ENCODE peak calls at places on chromosome 17, in four cellular contexts. One of them, this sample, is unnamed.

GRCh38 chr17:39667262-39668140 is 752 bp upstream of the PNMT start:
- DNase-seq in Jurkat, Clone E6-1: no peak
- DNase-seq in AG10803: no peak
- DNase-seq in HAP-1: no peak
- DNase-seq in this sample: no peak

GRCh38 chr17:59074494-59074893 is 32.2 kb downstream of the TRIM37 start:
- DNase-seq in AG10803: peak
- DNase-seq in HAP-1: no peak
- DNase-seq in Jurkat, Clone E6-1: no peak
- DNase-seq in this sample: no peak

GRCh38 chr17:40345161-40346034 is 19.1 kb downstream of the GJD3 start:
- DNase-seq in AG10803: peak
- DNase-seq in HAP-1: peak
- DNase-seq in Jurkat, Clone E6-1: no peak
- DNase-seq in this sample: peak

GRCh38 chr17:17413215-17413792 is 63.5 kb upstream of the MED9 start:
- DNase-seq in HAP-1: no peak
- DNase-seq in Jurkat, Clone E6-1: no peak
- DNase-seq in AG10803: no peak
- DNase-seq in this sample: no peak

GRCh38 chr17:68600123-68600880 is 865 bp downstream of the FAM20A start:
- DNase-seq in AG10803: no peak
- DNase-seq in Jurkat, Clone E6-1: no peak
- DNase-seq in HAP-1: no peak
- DNase-seq in this sample: peak

GRCh38 chr17:40432864-40433528 is 10.3 kb upstream of the IGFBP4 start:
- DNase-seq in HAP-1: no peak
- DNase-seq in AG10803: peak
- DNase-seq in Jurkat, Clone E6-1: no peak
- DNase-seq in this sample: peak

GRCh38 chr17:70166571-70166970 is 2.8 kb upstream of the KCNJ2 start:
- DNase-seq in HAP-1: no peak
- DNase-seq in Jurkat, Clone E6-1: no peak
- DNase-seq in AG10803: no peak
- DNase-seq in this sample: no peak

GRCh38 chr17:9024497-9024896 is 3.2 kb downstream of the NTN1 start:
- DNase-seq in AG10803: no peak
- DNase-seq in Jurkat, Clone E6-1: no peak
- DNase-seq in HAP-1: no peak
- DNase-seq in this sample: no peak

GRCh38 chr17:66746736-66747135 is 88.2 kb upstream of the CACNG5 start:
- DNase-seq in AG10803: no peak
- DNase-seq in HAP-1: no peak
- DNase-seq in Jurkat, Clone E6-1: no peak
- DNase-seq in this sample: no peak

GRCh38 chr17:49723423-49723822 is 15.7 kb upstream of the SLC35B1 start:
- DNase-seq in Jurkat, Clone E6-1: no peak
- DNase-seq in HAP-1: no peak
- DNase-seq in AG10803: no peak
- DNase-seq in this sample: no peak

GRCh38 chr17:57484081-57484666 is 227.9 kb downstream of the MSI2 start:
- DNase-seq in HAP-1: no peak
- DNase-seq in AG10803: peak
- DNase-seq in Jurkat, Clone E6-1: no peak
- DNase-seq in this sample: no peak

GRCh38 chr17:79137015-79137770 is 62.6 kb downstream of the ENGASE start:
- DNase-seq in Jurkat, Clone E6-1: no peak
- DNase-seq in HAP-1: no peak
- DNase-seq in AG10803: no peak
- DNase-seq in this sample: no peak

GRCh38 chr17:72193395-72194106 is 72.7 kb downstream of the SOX9 start:
- DNase-seq in Jurkat, Clone E6-1: no peak
- DNase-seq in HAP-1: no peak
- DNase-seq in AG10803: peak
- DNase-seq in this sample: peak

GRCh38 chr17:17839792-17840707 is 3.3 kb upstream of the SREBF1 start:
- DNase-seq in AG10803: peak
- DNase-seq in HAP-1: peak
- DNase-seq in Jurkat, Clone E6-1: no peak
- DNase-seq in this sample: peak

GRCh38 chr17:13888043-13888442 is 181.3 kb upstream of the COX10 start:
- DNase-seq in AG10803: peak
- DNase-seq in Jurkat, Clone E6-1: no peak
- DNase-seq in HAP-1: no peak
- DNase-seq in this sample: no peak

GRCh38 chr17:43545383-43545632 is 832 bp downstream of the ETV4 start:
- DNase-seq in HAP-1: no peak
- DNase-seq in AG10803: no peak
- DNase-seq in Jurkat, Clone E6-1: no peak
- DNase-seq in this sample: no peak

GRCh38 chr17:30905742-30906100 is 317 bp downstream of the TEFM start:
- DNase-seq in HAP-1: no peak
- DNase-seq in AG10803: no peak
- DNase-seq in Jurkat, Clone E6-1: no peak
- DNase-seq in this sample: no peak

GRCh38 chr17:56717471-56717870 is 116.2 kb downstream of the C17orf67 start:
- DNase-seq in HAP-1: no peak
- DNase-seq in AG10803: peak
- DNase-seq in Jurkat, Clone E6-1: no peak
- DNase-seq in this sample: no peak

GRCh38 chr17:82804442-82805191 is 35.2 kb downstream of the ZNF750 start:
- DNase-seq in AG10803: no peak
- DNase-seq in Jurkat, Clone E6-1: no peak
- DNase-seq in HAP-1: no peak
- DNase-seq in this sample: peak

GRCh38 chr17:68981288-68981687 is 26.1 kb upstream of the ABCA8 start:
- DNase-seq in AG10803: peak
- DNase-seq in Jurkat, Clone E6-1: no peak
- DNase-seq in HAP-1: no peak
- DNase-seq in this sample: peak

GRCh38 chr17:82531431-82531881 is 11.9 kb downstream of the FOXK2 start:
- DNase-seq in AG10803: peak
- DNase-seq in HAP-1: no peak
- DNase-seq in Jurkat, Clone E6-1: no peak
- DNase-seq in this sample: peak

GRCh38 chr17:58007781-58008706 is 998 bp upstream of the SRSF1 start:
- DNase-seq in HAP-1: no peak
- DNase-seq in Jurkat, Clone E6-1: no peak
- DNase-seq in AG10803: no peak
- DNase-seq in this sample: peak

GRCh38 chr17:32239457-32239856 is 26.2 kb upstream of the RHBDL3 start:
- DNase-seq in Jurkat, Clone E6-1: no peak
- DNase-seq in AG10803: no peak
- DNase-seq in HAP-1: no peak
- DNase-seq in this sample: no peak

GRCh38 chr17:51653902-51654301 is 393.6 kb downstream of the UTP18 start:
- DNase-seq in AG10803: no peak
- DNase-seq in Jurkat, Clone E6-1: no peak
- DNase-seq in HAP-1: no peak
- DNase-seq in this sample: peak

GRCh38 chr17:20009302-20010098 is at the start of gene SPECC1:
- DNase-seq in HAP-1: peak
- DNase-seq in Jurkat, Clone E6-1: peak
- DNase-seq in AG10803: peak
- DNase-seq in this sample: peak

DNA sequence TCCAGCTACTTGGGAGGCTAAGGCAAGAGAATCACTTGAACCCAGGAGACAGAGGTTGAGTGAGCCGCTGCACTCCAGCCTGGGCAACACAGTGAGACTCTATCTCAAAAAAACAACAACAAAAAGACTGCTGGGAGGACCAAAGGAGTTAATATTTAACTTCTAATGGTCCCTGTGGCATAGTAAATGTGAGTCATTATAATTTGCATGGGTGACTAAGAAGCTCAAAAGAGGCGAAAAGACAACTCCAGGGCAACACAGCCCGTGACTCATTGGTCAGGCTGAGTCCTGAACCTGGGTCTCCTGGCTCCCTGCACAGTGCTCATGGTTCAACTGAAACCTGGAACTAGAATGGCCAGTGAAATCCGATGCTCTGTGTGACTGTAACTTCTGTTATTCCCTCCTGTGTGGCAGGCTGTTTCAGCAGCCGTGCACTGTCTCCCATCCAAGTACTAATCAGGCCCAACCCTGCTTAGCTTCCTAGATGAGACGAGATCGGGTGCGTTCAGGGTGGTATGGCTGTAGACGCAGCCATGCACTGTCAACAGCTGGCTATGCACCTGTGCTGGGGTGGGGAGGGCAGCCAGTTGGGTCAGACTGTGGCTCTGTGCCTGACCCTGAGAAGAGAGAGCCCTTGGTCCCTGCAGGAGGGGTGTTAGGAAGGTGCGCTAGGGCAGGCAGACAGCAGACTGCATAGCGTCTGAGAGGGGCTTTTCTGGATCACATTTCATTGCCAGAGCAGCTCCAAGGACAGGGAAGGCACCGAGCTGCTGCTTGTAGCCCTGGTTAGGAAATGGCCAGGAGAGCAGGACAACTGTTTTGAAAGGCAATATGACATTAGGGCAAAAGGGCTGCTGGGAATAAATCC is 14.5 kb upstream of the GPRC5C start:
- DNase-seq in Jurkat, Clone E6-1: no peak
- DNase-seq in HAP-1: no peak
- DNase-seq in AG10803: peak
- DNase-seq in this sample: peak
- H3K4me3 ChIP-seq in Jurkat, Clone E6-1: no peak
- H3K4me3 ChIP-seq in HAP-1: no peak
- H3K4me3 ChIP-seq in AG10803: no peak
- H3K4me3 ChIP-seq in this sample: no peak

GRCh38 chr17:81393684-81394376 is 1.4 kb upstream of the BAHCC1 start:
- DNase-seq in Jurkat, Clone E6-1: peak
- DNase-seq in HAP-1: peak
- DNase-seq in AG10803: peak
- DNase-seq in this sample: peak

GRCh38 chr17:81392909-81393654 is 2.2 kb upstream of the BAHCC1 start:
- DNase-seq in Jurkat, Clone E6-1: no peak
- DNase-seq in AG10803: peak
- DNase-seq in HAP-1: no peak
- DNase-seq in this sample: no peak

GRCh38 chr17:81391268-81391963 is 3.8 kb upstream of the BAHCC1 start:
- DNase-seq in HAP-1: no peak
- DNase-seq in AG10803: no peak
- DNase-seq in Jurkat, Clone E6-1: no peak
- DNase-seq in this sample: no peak

GRCh38 chr17:81390436-81391214 is 4.6 kb upstream of the BAHCC1 start:
- DNase-seq in Jurkat, Clone E6-1: no peak
- DNase-seq in HAP-1: no peak
- DNase-seq in AG10803: no peak
- DNase-seq in this sample: no peak

GRCh38 chr17:81391964-81392908 is 3.0 kb upstream of the BAHCC1 start:
- DNase-seq in Jurkat, Clone E6-1: no peak
- DNase-seq in HAP-1: no peak
- DNase-seq in AG10803: peak
- DNase-seq in this sample: peak
- H3K4me3 ChIP-seq in Jurkat, Clone E6-1: peak
- H3K4me3 ChIP-seq in HAP-1: peak
- H3K4me3 ChIP-seq in AG10803: peak
- H3K4me3 ChIP-seq in this sample: peak

DNA sequence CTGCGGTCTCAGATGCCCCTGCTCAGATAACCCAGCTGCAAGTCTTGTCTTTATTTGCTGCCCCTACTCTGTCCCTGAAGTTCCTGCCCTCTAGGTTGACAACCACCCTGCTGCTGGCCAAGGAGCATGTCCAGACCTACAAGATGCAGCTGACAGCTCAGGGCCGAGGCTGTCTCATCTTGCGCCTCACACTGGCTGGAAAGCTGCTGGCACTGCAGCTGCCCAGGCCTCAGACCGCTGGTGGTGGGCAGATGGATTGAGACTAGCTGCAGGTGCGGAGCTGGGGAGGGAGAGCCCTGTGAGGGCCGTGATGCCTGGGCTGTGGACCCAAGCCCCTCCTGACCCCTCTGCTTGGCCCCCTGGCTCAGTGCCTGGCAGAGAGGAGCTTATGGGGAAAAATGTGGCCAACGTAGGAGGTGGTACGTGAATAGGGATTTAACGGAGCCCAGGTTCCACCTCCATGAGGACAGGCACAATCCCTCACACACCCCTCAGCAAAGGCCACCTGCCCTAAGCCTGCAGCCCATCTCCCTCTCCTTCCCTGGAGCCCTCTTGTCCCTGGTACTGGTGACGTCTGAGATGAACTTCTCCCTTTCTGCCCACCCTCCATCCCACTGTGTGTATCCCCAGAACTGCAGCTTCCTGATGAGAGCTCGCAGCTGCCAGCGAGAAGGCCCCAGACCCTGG is 8.3 kb upstream of the GALK1 start:
- DNase-seq in AG10803: no peak
- DNase-seq in HAP-1: no peak
- DNase-seq in Jurkat, Clone E6-1: no peak
- DNase-seq in this sample: no peak
- H3K4me3 ChIP-seq in AG10803: no peak
- H3K4me3 ChIP-seq in HAP-1: no peak
- H3K4me3 ChIP-seq in Jurkat, Clone E6-1: no peak
- H3K4me3 ChIP-seq in this sample: no peak

GRCh38 chr17:75490173-75490743 is 25.1 kb downstream of the CASKIN2 start:
- DNase-seq in AG10803: no peak
- DNase-seq in Jurkat, Clone E6-1: no peak
- DNase-seq in HAP-1: no peak
- DNase-seq in this sample: no peak

GRCh38 chr17:75491680-75492079 is 23.7 kb downstream of the CASKIN2 start:
- DNase-seq in Jurkat, Clone E6-1: no peak
- DNase-seq in AG10803: no peak
- DNase-seq in HAP-1: no peak
- DNase-seq in this sample: no peak

GRCh38 chr17:75489511-75489955 is 25.8 kb downstream of the CASKIN2 start:
- DNase-seq in Jurkat, Clone E6-1: no peak
- DNase-seq in HAP-1: no peak
- DNase-seq in AG10803: no peak
- DNase-seq in this sample: no peak

GRCh38 chr17:75492555-75493168 is 22.7 kb downstream of the CASKIN2 start:
- DNase-seq in HAP-1: no peak
- DNase-seq in Jurkat, Clone E6-1: no peak
- DNase-seq in AG10803: no peak
- DNase-seq in this sample: no peak

GRCh38 chr17:75490953-75491649 is 24.2 kb downstream of the CASKIN2 start:
- DNase-seq in Jurkat, Clone E6-1: no peak
- DNase-seq in HAP-1: no peak
- DNase-seq in AG10803: no peak
- DNase-seq in this sample: no peak
- H3K4me3 ChIP-seq in Jurkat, Clone E6-1: no peak
- H3K4me3 ChIP-seq in HAP-1: no peak
- H3K4me3 ChIP-seq in AG10803: no peak
- H3K4me3 ChIP-seq in this sample: no peak

DNA sequence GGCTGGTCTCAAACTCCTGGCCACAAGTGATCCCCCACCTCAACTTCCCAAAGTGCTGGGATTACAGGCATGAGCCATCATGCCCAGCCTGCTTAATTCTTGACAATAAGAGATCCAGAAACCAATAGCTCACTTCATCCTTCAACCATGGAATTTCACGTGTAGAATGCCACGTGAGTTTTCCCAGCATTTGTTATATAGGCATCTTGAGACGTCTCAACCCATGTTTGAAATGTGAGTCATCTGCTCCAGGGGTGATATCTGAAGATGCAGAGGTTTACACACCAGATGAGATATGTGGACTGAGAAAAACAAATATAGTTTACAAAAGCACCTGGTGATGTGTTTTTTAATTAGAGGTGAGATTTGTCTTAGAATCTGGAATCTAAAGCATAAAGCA is 7.1 kb downstream of the TEKT3 start:
- DNase-seq in HAP-1: no peak
- DNase-seq in AG10803: no peak
- DNase-seq in Jurkat, Clone E6-1: no peak
- DNase-seq in this sample: no peak
- H3K4me3 ChIP-seq in HAP-1: no peak
- H3K4me3 ChIP-seq in AG10803: no peak
- H3K4me3 ChIP-seq in Jurkat, Clone E6-1: no peak
- H3K4me3 ChIP-seq in this sample: no peak

This sample was measured in MG63.